ENCODE peak calls at places on chromosomes 3 and 15, in four cellular contexts. W, X, M and O are unnamed samples.
A peak's percentile ranks its signal among the peaks of the same experiment; 100 is the strongest.

GRCh38 chr3:78703944-78704343 is 1063.9 kb downstream of the ROBO1 start:
- DNase-seq in W (no peak), X (no peak), M (no peak), O (no peak)

GRCh38 chr3:113212155-113212844 is 943 bp downstream of the BOC start:
- DNase-seq in W (no peak), X (no peak), M (no peak), O (no peak)

GRCh38 chr15:68497206-68497910 is 65.4 kb upstream of the ITGA11 start:
- DNase-seq in W (no peak), X (no peak), M (no peak), O (no peak)

GRCh38 chr3:195097331-195098255 is 173.4 kb downstream of the XXYLT1 start:
- DNase-seq in W (no peak), X (no peak), M (no peak), O (no peak)

GRCh38 chr3:119825820-119826219 is 43.9 kb downstream of the NR1I2 start:
- DNase-seq in W (no peak), X (no peak), M (no peak), O (no peak)

GRCh38 chr3:66816110-66816761 is 181.9 kb upstream of the KBTBD8 start:
- DNase-seq in W (no peak), X (peak; percentile 36), M (peak; percentile 30), O (no peak)

GRCh38 chr3:154193174-154193573 is 72.0 kb downstream of the ARHGEF26 start:
- DNase-seq in W (no peak), X (peak; percentile 19), M (no peak), O (no peak)

GRCh38 chr3:31039145-31039544 is 144.7 kb upstream of the GADL1 start:
- DNase-seq in W (no peak), X (no peak), M (no peak), O (no peak)

GRCh38 chr15:66907826-66908502 is 157.4 kb upstream of the SMAD3 start:
- DNase-seq in W (no peak), X (no peak), M (peak; percentile 67), O (no peak)

GRCh38 chr3:13025090-13025489 is 48.1 kb downstream of the IQSEC1 start:
- DNase-seq in W (no peak), X (no peak), M (no peak), O (no peak)

GRCh38 chr3:8653800-8654408 is 9.3 kb upstream of the SSUH2 start:
- DNase-seq in W (no peak), X (no peak), M (no peak), O (no peak)

GRCh38 chr3:194871864-194872668 is 186.4 kb downstream of the FAM43A start:
- DNase-seq in W (no peak), X (no peak), M (peak; percentile 15), O (no peak)

GRCh38 chr3:28050895-28051294 is 190.5 kb upstream of the CMC1 start:
- DNase-seq in W (peak; percentile 39), X (no peak), M (no peak), O (peak; percentile 32)

GRCh38 chr3:146747928-146748327 is 142.8 kb upstream of the PLSCR5 start:
- DNase-seq in W (no peak), X (peak; percentile 14), M (no peak), O (no peak)

GRCh38 chr15:83926116-83926515 is 272.2 kb downstream of the ADAMTSL3 start:
- DNase-seq in W (no peak), X (no peak), M (no peak), O (no peak)